ENCODE peak calls at places on chromosomes 11 and 22, in four cellular contexts. X is upper lobe of left lung, R is suprapubic skin, O is spleen. U is an unnamed sample.

GRCh38 chr11:134612416-134613030 is 200.5 kb upstream of the B3GAT1 start:
- DNase-seq in X (no peak), R (no peak), O (no peak), U (no peak)

GRCh38 chr22:29824677-29825076 is 13.4 kb downstream of the ASCC2 start:
- DNase-seq in X (no peak), R (peak), O (no peak), U (peak)

GRCh38 chr22:17777005-17777716 is 2.9 kb upstream of the BID start:
- DNase-seq in X (peak), R (no peak), O (peak), U (no peak)

GRCh38 chr11:14519692-14520085 is 497 bp downstream of the PSMA1 start:
- DNase-seq in X (no peak), R (no peak), O (no peak), U (no peak)

GRCh38 chr22:45781941-45782340 is 110.3 kb downstream of the ATXN10 start:
- DNase-seq in X (no peak), R (no peak), O (no peak), U (no peak)

GRCh38 chr11:14460147-14460546 is 39.5 kb downstream of the COPB1 start:
- DNase-seq in X (no peak), R (no peak), O (no peak), U (no peak)

GRCh38 chr11:27777013-27777412 is 76.8 kb upstream of the BDNF start:
- DNase-seq in X (no peak), R (no peak), O (no peak), U (no peak)

GRCh38 chr22:35888181-35888870 is 140.3 kb downstream of the RBFOX2 start:
- DNase-seq in X (no peak), R (no peak), O (no peak), U (no peak)

DNA sequence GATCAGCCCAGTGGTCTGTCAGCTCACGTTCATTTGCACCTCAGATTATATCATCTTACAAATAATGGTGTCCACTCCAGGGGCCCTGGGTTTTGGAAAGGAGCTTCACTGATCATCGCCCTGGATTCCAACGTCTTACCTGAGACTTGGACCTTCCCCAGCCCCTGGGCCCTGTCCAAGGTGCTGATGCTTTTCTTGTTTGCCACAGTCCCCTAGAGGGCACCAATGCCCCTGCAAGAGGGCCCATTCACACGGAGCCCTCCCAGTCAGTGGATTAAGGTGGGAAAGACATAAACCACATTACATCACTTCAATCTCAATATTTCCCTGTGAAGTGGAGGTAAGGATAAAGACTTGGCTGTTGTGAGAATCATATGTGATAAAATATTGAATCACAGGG is 167.2 kb downstream of the BUD13 start:
- DNase-seq in X (no peak), R (no peak), O (no peak), U (no peak)
- TF ChIP-seq CTCF in X (no peak), R (no peak), O (no peak), U (no peak)

GRCh38 chr22:32202539-32203180 is 2.2 kb downstream of the RFPL2 start:
- DNase-seq in X (peak), R (no peak), O (no peak), U (peak)
- H3K4me3 ChIP-seq in X (peak), R (peak), O (peak), U (no peak)

DNA sequence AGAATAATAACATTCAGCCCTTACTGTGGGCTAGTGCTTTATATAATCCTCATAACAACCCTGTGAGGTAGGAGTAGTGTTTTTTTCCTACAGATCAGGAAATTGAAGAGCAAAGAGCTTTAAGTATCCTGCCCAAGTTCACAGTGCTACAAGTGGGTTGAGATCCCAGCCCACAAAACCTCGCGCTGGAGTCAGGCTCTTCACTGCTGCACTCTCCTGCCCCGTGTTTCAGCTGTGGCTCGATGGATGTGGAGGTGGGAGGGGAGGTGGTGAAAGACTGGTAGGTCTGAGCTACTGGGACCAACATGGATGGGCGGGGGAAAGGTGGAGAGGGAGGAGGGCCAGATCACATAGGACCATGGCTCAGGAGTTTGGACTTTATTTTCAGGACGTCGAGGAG is 6.1 kb downstream of the ZNF408 start:
- DNase-seq in X (no peak), R (no peak), O (no peak), U (no peak)
- TF ChIP-seq POLR2A in X (no peak), R (no peak), O (no peak), U (no peak)

DNA sequence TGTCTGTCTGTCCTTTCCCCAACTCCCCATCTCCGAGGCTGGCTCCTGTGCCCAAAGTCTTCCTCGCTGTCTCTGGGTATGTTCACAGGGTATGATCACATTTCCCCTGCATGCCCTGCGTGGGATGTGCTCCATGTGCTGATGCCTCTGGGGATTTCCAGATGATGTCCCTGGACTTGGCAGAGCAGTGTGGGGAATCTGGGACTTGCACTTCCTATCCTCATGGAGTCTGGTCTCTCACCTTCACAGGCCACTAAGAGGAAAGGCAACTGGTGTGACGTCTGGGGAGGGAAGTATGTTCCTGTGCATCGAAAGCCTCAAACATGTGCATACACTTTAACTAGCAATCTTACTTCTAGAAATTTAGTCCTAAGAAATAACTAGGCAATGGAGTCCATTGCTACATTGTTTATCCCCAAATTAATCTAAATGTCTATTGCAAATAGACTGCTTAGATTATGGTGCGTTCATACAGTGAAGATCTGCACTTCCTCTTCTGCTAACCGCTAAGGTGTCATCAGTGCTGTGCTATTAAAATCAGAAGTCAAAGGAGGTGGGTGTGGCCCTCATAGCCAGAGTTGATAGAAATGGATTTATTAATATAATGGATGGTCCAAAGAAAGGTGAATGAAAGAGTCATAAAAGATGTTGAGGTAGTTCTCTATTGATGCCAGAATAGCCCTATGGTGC is 20.8 kb downstream of the TIMP3 start:
- DNase-seq in X (no peak), R (no peak), O (no peak), U (no peak)
- TF ChIP-seq CTCF in X (no peak), R (no peak), O (no peak), U (no peak)

GRCh38 chr11:118916842-118917388 is 8.8 kb downstream of the BCL9L start:
- DNase-seq in X (no peak), R (no peak), O (no peak), U (no peak)
- H3K4me3 ChIP-seq in X (no peak), R (peak), O (no peak), U (no peak)

U was measured in lower leg skin.